ENCODE peak calls at places on chromosomes 12 and 14, in nine cellular contexts. P, Y, O, D, W, R, B, E and C are unnamed samples.

GRCh38 chr14:52551696-52552062 is 626 bp downstream of the TXNDC16 start:
- DNase-seq in P (no peak), Y (no peak), O (no peak), D (no peak), W (no peak), R (no peak), B (peak; percentile 30), E (no peak), C (no peak)

GRCh38 chr12:106897082-106897481 is 58.6 kb upstream of the TMEM263 start:
- DNase-seq in P (no peak), Y (no peak), O (no peak), D (no peak), W (no peak), R (no peak), B (no peak), E (no peak), C (no peak)

GRCh38 chr12:113142173-113142885 is 6.8 kb upstream of the RASAL1 start:
- DNase-seq in P (peak; percentile 56), Y (no peak), O (no peak), D (no peak), W (peak; percentile 71), R (no peak), B (no peak), E (peak; percentile 64), C (peak; percentile 90)

GRCh38 chr12:52076811-52077210 is 2.7 kb upstream of the SMIM41 start:
- DNase-seq in P (no peak), Y (no peak), O (no peak), D (no peak), W (no peak), R (no peak), B (no peak), E (no peak), C (peak; percentile 76)

GRCh38 chr12:15209782-15210181 is 11.4 kb downstream of the RERG start:
- DNase-seq in P (no peak), Y (no peak), O (peak; percentile 66), D (no peak), W (no peak), R (no peak), B (peak; percentile 89), E (no peak), C (no peak)

GRCh38 chr12:50579757-50580267 is 75.0 kb downstream of the DIP2B start:
- DNase-seq in P (peak; percentile 30), Y (no peak), O (no peak), D (no peak), W (no peak), R (no peak), B (peak; percentile 57), E (no peak), C (no peak)

GRCh38 chr12:113322353-113322752 is 12.6 kb downstream of the SLC8B1 start:
- DNase-seq in P (no peak), Y (no peak), O (no peak), D (no peak), W (no peak), R (no peak), B (peak; percentile 76), E (no peak), C (no peak)

GRCh38 chr14:60650382-60650961 is 1.2 kb upstream of the SIX1 start:
- DNase-seq in P (no peak), Y (no peak), O (no peak), D (no peak), W (no peak), R (no peak), B (no peak), E (no peak), C (no peak)

GRCh38 chr14:104685216-104685997 is 4.0 kb upstream of the INF2 start:
- DNase-seq in P (peak; percentile 24), Y (no peak), O (no peak), D (no peak), W (no peak), R (no peak), B (peak; percentile 29), E (peak; percentile 55), C (no peak)

GRCh38 chr12:64077922-64078321 is 144.2 kb downstream of the KICS2 start:
- DNase-seq in P (no peak), Y (no peak), O (no peak), D (no peak), W (no peak), R (no peak), B (no peak), E (no peak), C (no peak)
- TF ChIP-seq CTCF in P (no peak), Y (peak; percentile 36), O (peak; percentile 10), D (peak; percentile 48), W (no peak), R (peak; percentile 60), B (peak; percentile 18), E (no peak), C (no peak)

GRCh38 chr12:76055393-76055792 is 23.8 kb upstream of the PHLDA1 start:
- DNase-seq in P (no peak), Y (no peak), O (no peak), D (no peak), W (no peak), R (no peak), B (no peak), E (no peak), C (no peak)
- TF ChIP-seq CTCF in P (no peak), Y (no peak), O (no peak), D (no peak), W (no peak), R (no peak), B (no peak), E (no peak), C (no peak)

GRCh38 chr12:3076730-3077571 is at the start of gene TSPAN9:
- DNase-seq in P (peak; percentile 96), Y (peak; percentile 78), O (peak; percentile 73), D (peak; percentile 90), W (peak; percentile 87), R (peak; percentile 83), B (peak; percentile 65), E (peak; percentile 90), C (peak; percentile 94)
- TF ChIP-seq CTCF in P (no peak), Y (no peak), O (no peak), D (no peak), W (no peak), R (no peak), B (no peak), E (no peak), C (no peak)

GRCh38 chr14:70468731-70469130 is 16.8 kb downstream of the ADAM21 start:
- DNase-seq in P (no peak), Y (no peak), O (no peak), D (no peak), W (no peak), R (no peak), B (no peak), E (no peak), C (no peak)

GRCh38 chr14:70473825-70474224 is 21.9 kb downstream of the ADAM21 start:
- DNase-seq in P (no peak), Y (no peak), O (no peak), D (no peak), W (no peak), R (no peak), B (no peak), E (no peak), C (no peak)

DNA sequence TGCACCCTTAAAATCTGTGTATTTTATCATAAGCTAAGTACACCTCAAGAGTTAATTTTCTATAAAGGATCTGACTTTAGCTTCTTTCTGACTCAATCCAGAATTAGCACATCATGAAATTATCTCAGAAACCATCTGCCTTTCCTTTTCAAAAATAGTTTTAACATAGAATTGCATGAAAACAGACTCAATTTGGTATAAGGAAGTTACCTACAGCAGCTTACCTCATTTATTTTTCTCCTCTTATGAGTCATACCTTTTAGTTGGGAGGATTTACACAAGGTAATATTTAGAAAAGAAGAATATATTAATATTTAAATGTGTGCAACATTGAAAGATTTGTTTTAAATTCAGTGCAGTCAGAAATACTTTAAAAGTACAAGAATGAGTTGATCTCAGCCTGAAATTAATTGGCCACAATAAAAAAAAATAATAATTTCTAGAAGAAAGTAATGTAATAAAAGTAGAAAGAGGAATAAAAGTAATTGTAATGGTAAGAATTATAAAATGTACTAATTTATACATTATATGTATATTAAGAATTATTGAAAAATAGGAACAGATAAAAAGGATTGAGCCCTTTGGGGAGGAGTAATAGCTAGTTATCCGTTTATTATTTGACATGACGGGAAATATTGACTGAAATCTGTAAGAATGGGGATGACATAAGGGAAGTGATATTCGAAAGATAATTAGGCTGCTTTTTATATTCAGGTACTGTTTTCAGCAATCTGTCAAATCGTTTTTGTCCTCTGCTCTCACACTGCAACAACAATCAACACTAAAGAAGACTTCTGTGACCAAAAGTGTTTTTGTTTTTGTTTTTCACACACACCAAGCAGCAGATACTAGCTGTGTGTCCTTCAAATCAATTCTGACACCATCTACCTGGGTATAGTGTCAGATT is 20.5 kb downstream of the ADAM21 start:
- DNase-seq in P (no peak), Y (no peak), O (no peak), D (no peak), W (no peak), R (no peak), B (no peak), E (no peak), C (no peak)
- TF ChIP-seq CTCF in P (no peak), Y (no peak), O (no peak), D (no peak), W (no peak), R (no peak), B (no peak), E (no peak), C (no peak)

GRCh38 chr12:92929957-92930356 is 862 bp upstream of the EEA1 start:
- DNase-seq in P (no peak), Y (no peak), O (no peak), D (no peak), W (no peak), R (no peak), B (no peak), E (no peak), C (no peak)

GRCh38 chr12:92927436-92928116 is 1.5 kb downstream of the EEA1 start:
- DNase-seq in P (no peak), Y (no peak), O (no peak), D (no peak), W (no peak), R (no peak), B (peak; percentile 82), E (no peak), C (no peak)

GRCh38 chr12:92930421-92930820 is 1.3 kb upstream of the EEA1 start:
- DNase-seq in P (no peak), Y (no peak), O (no peak), D (no peak), W (no peak), R (no peak), B (no peak), E (no peak), C (no peak)

GRCh38 chr12:92928431-92928961 is 599 bp downstream of the EEA1 start:
- DNase-seq in P (peak; percentile 55), Y (no peak), O (peak; percentile 34), D (no peak), W (peak; percentile 68), R (no peak), B (peak; percentile 27), E (peak; percentile 81), C (peak; percentile 89)

GRCh38 chr12:92928962-92929915 is at the start of gene EEA1:
- DNase-seq in P (peak; percentile 97), Y (peak; percentile 91), O (peak; percentile 96), D (peak; percentile 95), W (peak; percentile 99), R (peak; percentile 96), B (peak; percentile 94), E (peak; percentile 99), C (peak; percentile 99)
- TF ChIP-seq CTCF in P (no peak), Y (peak; percentile 18), O (peak; percentile 48), D (peak; percentile 33), W (peak; percentile 30), R (peak; percentile 17), B (no peak), E (peak; percentile 17), C (no peak)

GRCh38 chr12:43551971-43552559 is at the start of gene ADAMTS20:
- DNase-seq in P (no peak), Y (peak; percentile 73), O (no peak), D (no peak), W (no peak), R (peak; percentile 74), B (peak; percentile 15), E (no peak), C (no peak)
- TF ChIP-seq CTCF in P (no peak), Y (peak; percentile 62), O (no peak), D (no peak), W (no peak), R (no peak), B (no peak), E (no peak), C (no peak)